ENCODE peak calls at places on chromosomes 12 and 14, in nine cellular contexts. M is RWPE1, B is endodermal cell, A is nephron progenitor cell, Y is uterus, Q is H9, S is GM13977, W is left ventricle myocardium inferior, C is right atrium auricular region. I is an unnamed sample.

GRCh38 chr12:117502633-117503032 is 141.2 kb upstream of the NOS1 start:
- DNase-seq in Y (no peak), Q (no peak), M (no peak), A (no peak), B (no peak), C (no peak), W (no peak), S (no peak), I (no peak)

GRCh38 chr14:102280376-102280962 is 24.5 kb downstream of the MOK start:
- DNase-seq in C (no peak), S (no peak), M (peak; percentile 89), Y (no peak), A (no peak), B (no peak), Q (no peak), W (no peak), I (no peak)

GRCh38 chr14:31449971-31450610 is 7.2 kb downstream of the DTD2 start:
- DNase-seq in M (peak; percentile 29), A (no peak), S (peak; percentile 36), C (no peak), Y (no peak), Q (no peak), W (no peak), B (no peak), I (no peak)

GRCh38 chr12:85405781-85406522 is 125.9 kb downstream of the ALX1 start:
- DNase-seq in C (no peak), A (no peak), Y (no peak), B (no peak), Q (no peak), W (no peak), M (no peak), S (no peak), I (no peak)

GRCh38 chr14:58772061-58772604 is 134.4 kb downstream of the DACT1 start:
- DNase-seq in A (no peak), W (no peak), M (no peak), Y (no peak), B (no peak), S (no peak), C (no peak), Q (no peak), I (no peak)

GRCh38 chr12:19223018-19223417 is 93.5 kb downstream of the PLEKHA5 start:
- DNase-seq in B (no peak), Y (no peak), S (no peak), M (peak; percentile 30), Q (no peak), A (no peak), W (no peak), C (no peak), I (no peak)

GRCh38 chr14:94394594-94395305 is 6.3 kb upstream of the SERPINA1 start:
- DNase-seq in M (no peak), C (peak; percentile 76), B (no peak), W (peak; percentile 38), Y (no peak), A (no peak), S (no peak), Q (no peak), I (peak; percentile 58)

GRCh38 chr12:52243264-52243773 is 10.3 kb downstream of the KRT7 start:
- DNase-seq in Q (no peak), C (no peak), M (no peak), A (no peak), W (no peak), S (peak; percentile 18), B (no peak), Y (no peak), I (no peak)

GRCh38 chr12:4145990-4146859 is 127.3 kb upstream of the CCND2 start:
- DNase-seq in Q (no peak), Y (no peak), W (no peak), S (no peak), C (no peak), A (no peak), B (peak; percentile 41), M (no peak), I (peak; percentile 89)

GRCh38 chr12:113777751-113778150 is 188.4 kb downstream of the RBM19 start:
- DNase-seq in S (no peak), W (no peak), C (no peak), Q (no peak), M (no peak), B (no peak), Y (no peak), A (no peak), I (no peak)

GRCh38 chr14:90730367-90730766 is 85.9 kb downstream of the TTC7B start:
- DNase-seq in Y (no peak), W (no peak), Q (no peak), B (no peak), M (no peak), A (no peak), C (no peak), S (no peak), I (no peak)

GRCh38 chr14:23446291-23446851 is 10.9 kb upstream of the MYH7 start:
- DNase-seq in W (no peak), Q (no peak), S (no peak), C (peak; percentile 59), M (no peak), B (no peak), Y (no peak), A (no peak), I (no peak)

DNA sequence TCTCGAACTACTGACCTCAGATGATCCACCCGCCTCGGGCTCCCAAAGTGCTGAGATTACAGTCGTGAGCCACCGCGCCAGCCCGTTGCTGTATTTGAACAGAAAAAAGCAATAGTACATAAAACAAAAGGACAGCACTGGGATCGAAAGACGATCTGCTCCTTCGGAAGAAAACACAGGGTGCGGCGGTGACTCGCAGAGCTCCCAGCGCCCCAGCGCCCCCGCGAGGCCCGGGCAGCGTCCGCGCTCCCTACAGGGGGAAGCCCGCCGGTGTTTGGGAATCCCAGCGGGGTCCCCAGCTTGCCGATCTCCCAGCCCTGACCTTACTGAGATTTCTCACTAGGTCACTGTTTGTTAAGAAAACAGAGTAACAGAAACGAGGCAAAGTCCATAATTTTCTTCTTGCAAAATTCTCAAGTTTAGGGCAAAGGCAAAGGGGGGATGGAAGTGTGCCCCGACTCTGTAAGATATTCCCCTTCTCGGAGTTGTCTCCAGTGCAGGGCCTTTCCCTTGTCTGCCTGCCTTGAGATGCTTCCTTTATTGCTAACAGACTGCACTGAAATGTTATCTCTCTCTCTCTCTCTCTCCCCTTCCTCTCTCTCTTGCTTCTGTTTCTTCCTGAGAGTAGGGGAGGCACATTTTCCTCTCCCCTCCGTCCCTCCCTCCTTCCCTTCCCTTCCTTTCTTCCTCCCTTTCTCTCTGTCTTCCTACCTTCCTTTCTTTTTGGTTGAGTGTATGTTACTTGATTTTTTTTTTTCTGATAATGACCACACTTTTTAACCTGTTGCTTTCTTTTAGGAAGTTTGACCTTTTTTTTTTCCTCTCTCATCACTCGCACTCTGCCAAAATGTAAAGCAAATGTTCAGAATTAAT is 92.0 kb downstream of the TMEM30B start:
- DNase-seq in Q (peak; percentile 78), S (peak; percentile 77), A (peak; percentile 74), W (peak; percentile 36), C (peak; percentile 62), B (peak; percentile 91), Y (peak; percentile 65), M (no peak), I (peak; percentile 44)
- TF ChIP-seq CTCF in Q (peak; percentile 75), S (peak; percentile 62), A (peak; percentile 37), W (peak; percentile 52), C (peak; percentile 64), B (peak; percentile 83), Y (no peak), M (no peak), I (no peak)

GRCh38 chr14:61077946-61078738 is 97.1 kb downstream of the SLC38A6 start:
- DNase-seq in Q (no peak), W (no peak), M (peak; percentile 42), B (no peak), S (no peak), Y (no peak), C (no peak), A (no peak), I (no peak)

GRCh38 chr14:61074852-61075251 is 93.8 kb downstream of the SLC38A6 start:
- DNase-seq in C (no peak), M (no peak), W (no peak), S (no peak), B (no peak), Y (no peak), Q (no peak), A (no peak), I (no peak)

GRCh38 chr14:61076531-61076930 is 95.5 kb downstream of the SLC38A6 start:
- DNase-seq in A (no peak), B (no peak), W (no peak), C (no peak), M (no peak), S (no peak), Y (no peak), Q (no peak), I (no peak)

GRCh38 chr14:61077437-61077836 is 96.4 kb downstream of the SLC38A6 start:
- DNase-seq in S (no peak), M (no peak), A (no peak), W (no peak), Q (no peak), C (no peak), B (no peak), Y (no peak), I (no peak)

DNA sequence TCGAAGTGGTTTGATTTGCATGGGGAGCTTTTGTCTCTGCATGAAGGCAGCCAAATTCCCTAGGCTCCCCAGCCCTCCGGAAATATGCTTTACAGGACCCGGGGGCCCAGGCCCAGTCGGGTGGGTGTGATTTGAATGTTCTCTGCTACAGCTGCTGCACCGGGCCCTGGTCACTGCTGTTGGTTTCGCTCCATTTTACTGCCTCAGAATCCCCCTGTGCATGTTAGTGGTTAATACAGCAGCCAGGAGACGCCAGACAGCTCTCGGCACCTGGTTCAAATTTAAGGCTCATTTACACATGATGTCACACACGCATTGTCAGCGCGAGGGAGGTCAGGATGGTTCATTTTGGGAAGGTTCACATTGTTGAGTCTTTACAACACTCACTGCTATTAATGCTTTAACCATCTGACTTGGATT is 99.6 kb downstream of the SLC38A6 start:
- DNase-seq in C (no peak), B (peak; percentile 57), M (no peak), S (no peak), Y (no peak), A (no peak), Q (peak; percentile 39), W (no peak), I (no peak)
- TF ChIP-seq CTCF in C (no peak), B (no peak), M (no peak), S (no peak), Y (no peak), A (no peak), Q (no peak), W (no peak), I (no peak)

GRCh38 chr14:78131616-78132015 is 38.6 kb upstream of the NRXN3 start:
- DNase-seq in Y (no peak), M (no peak), S (no peak), B (no peak), Q (no peak), C (no peak), A (no peak), W (no peak), I (no peak)
- TF ChIP-seq CTCF in Y (no peak), M (no peak), S (no peak), B (no peak), Q (no peak), C (no peak), A (no peak), W (no peak), I (no peak)

GRCh38 chr14:105146181-105146975 is 22.2 kb downstream of the JAG2 start:
- DNase-seq in Y (no peak), W (peak; percentile 14), C (no peak), A (peak; percentile 4), M (no peak), B (peak; percentile 46), Q (peak; percentile 25), S (peak; percentile 23), I (no peak)
- TF ChIP-seq CTCF in Y (no peak), W (no peak), C (no peak), A (no peak), M (no peak), B (no peak), Q (no peak), S (peak; percentile 4), I (no peak)

I was measured in activated CD8-positive, alpha-beta T cell treated with anti-CD3 and anti-CD28 coated beads for 36 hours.